ENCODE peak calls at places on chromosomes 5 and 9, in ten cellular contexts. P is dorsolateral prefrontal cortex, K is psoas muscle, I is mesenchymal stem cell, U is heart left ventricle, R is GM23248, Y is A673, Q is Caco-2, B is neural progenitor cell, F is uterus. V is an unnamed sample.

GRCh38 chr9:137129089-137129455 is 9.9 kb upstream of the GRIN1 start:
- DNase-seq in P (no peak), K (no peak), I (peak; percentile 57), U (no peak), R (peak; percentile 63), Y (no peak), Q (no peak), B (peak; percentile 46), F (no peak), V (no peak)

GRCh38 chr5:119897537-119898370 is 268.4 kb downstream of the FAM170A start:
- DNase-seq in P (no peak), K (no peak), I (no peak), U (no peak), R (peak; percentile 39), Y (no peak), Q (no peak), B (no peak), F (no peak), V (no peak)

GRCh38 chr9:135506327-135507103 is 6.0 kb downstream of the MRPS2 start:
- DNase-seq in P (no peak), K (no peak), I (peak; percentile 7), U (no peak), R (no peak), Y (no peak), Q (no peak), B (peak; percentile 58), F (no peak), V (no peak)

GRCh38 chr5:115571441-115571878 is 26.9 kb upstream of the FEM1C start:
- DNase-seq in P (peak; percentile 77), K (no peak), I (no peak), U (no peak), R (no peak), Y (no peak), Q (no peak), B (peak; percentile 54), F (no peak), V (no peak)

GRCh38 chr9:86994231-86994630 is 46.9 kb upstream of the GAS1 start:
- DNase-seq in P (no peak), K (no peak), I (no peak), U (no peak), R (no peak), Y (peak; percentile 32), Q (no peak), B (no peak), F (no peak), V (no peak)

GRCh38 chr5:73692981-73693380 is 67.0 kb downstream of the ARHGEF28 start:
- DNase-seq in P (no peak), K (no peak), I (no peak), U (no peak), R (no peak), Y (no peak), Q (no peak), B (no peak), F (no peak), V (no peak)

GRCh38 chr5:96200611-96201010 is 232.4 kb downstream of the PCSK1 start:
- DNase-seq in P (no peak), K (no peak), I (no peak), U (no peak), R (no peak), Y (no peak), Q (no peak), B (no peak), F (no peak), V (no peak)

GRCh38 chr5:177264178-177264577 is 39.3 kb downstream of the RAB24 start:
- DNase-seq in P (no peak), K (no peak), I (no peak), U (no peak), R (no peak), Y (no peak), Q (no peak), B (no peak), F (no peak), V (no peak)

GRCh38 chr5:126972062-126972895 is 58.1 kb downstream of the MARCHF3 start:
- DNase-seq in P (no peak), K (no peak), I (no peak), U (no peak), R (no peak), Y (no peak), Q (no peak), B (no peak), F (no peak), V (no peak)

GRCh38 chr9:113267911-113268563 is 7.3 kb downstream of the CDC26 start:
- DNase-seq in P (no peak), K (no peak), I (no peak), U (no peak), R (no peak), Y (no peak), Q (no peak), B (no peak), F (no peak), V (no peak)

DNA sequence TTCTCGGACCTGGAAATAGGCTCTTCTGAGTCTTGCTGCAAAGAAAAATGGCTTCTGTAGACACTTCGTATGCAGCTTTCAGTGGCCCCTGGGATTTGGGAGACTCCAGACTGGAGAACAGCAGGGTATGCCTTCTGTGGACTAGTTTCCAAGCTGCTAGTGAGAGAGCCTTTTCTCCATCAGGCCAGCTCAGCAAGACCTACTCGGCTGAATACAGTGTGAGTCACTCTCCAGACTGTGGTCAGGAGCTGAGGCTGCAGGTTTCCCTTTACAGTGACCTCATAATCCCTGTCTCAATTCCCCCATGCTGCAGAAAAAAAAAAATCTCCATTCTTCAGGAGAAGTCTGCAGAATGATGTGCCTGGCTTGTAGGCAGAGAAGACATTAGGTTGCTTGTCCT is 78.1 kb upstream of the TNFSF8 start:
- DNase-seq in P (no peak), K (no peak), I (peak; percentile 94), U (peak; percentile 43), R (peak; percentile 96), Y (peak; percentile 15), Q (no peak), B (peak; percentile 15), F (no peak), V (peak; percentile 86)
- H3K27me3 ChIP-seq in P (no peaks in the 10 kb centered on the region), K (no peaks in the 10 kb centered on the region), I (peaks cover 21% of the 10 kb centered on the region), U (peaks cover 8% of the 10 kb centered on the region), R (no peaks in the 10 kb centered on the region), Y (no peaks in the 10 kb centered on the region), Q (no peaks in the 10 kb centered on the region), B (no peaks in the 10 kb centered on the region), F (no peaks in the 10 kb centered on the region), V (no peaks in the 10 kb centered on the region)

DNA sequence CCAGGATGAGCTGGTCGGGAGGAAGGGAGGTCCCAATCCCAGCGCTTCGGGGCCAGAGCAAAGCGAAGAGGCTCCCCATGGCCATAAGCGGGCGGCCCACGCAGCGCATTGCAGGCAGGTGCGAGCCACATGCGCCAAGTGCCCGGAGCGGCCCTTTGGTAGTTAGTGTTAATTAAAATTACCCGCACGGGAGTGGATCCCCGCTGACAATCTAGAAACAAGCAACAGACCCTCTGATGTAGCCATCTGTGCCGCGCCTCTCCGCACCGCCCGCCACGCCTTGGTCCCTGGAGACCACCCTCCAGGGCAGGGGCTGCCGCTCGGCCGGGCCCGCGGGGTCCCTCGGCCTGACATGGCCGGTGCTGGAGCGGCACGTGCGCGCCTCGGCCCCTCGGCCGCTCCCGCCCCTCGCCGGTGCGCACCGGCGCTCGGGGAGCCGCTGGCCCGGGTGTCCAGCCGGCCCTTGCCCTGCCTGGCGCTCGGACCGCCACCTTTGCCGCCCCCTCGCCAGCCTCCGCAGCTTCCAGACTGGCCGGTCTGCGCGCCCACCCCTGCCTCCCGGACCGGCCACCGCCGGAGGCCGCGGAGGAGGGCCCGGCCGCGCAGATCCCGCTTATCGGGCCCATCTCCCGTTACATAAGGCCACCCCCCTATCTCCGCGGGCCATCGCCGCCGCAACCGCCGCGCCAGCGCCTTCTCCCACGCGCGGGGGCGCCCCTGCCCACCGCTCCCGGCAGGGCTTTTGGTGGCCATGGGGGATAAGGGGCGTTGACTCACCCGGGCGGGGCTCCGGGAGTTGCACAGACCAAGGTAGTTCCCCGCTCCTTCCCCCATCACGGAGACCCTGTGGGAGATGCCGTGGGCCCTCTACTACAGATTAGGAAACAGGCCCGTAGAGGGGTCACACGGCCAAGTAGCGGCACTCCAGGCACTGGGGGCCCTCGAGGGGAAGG is 1.9 kb upstream of the IL13 start:
- DNase-seq in P (peak; percentile 68), K (no peak), I (peak; percentile 18), U (no peak), R (peak; percentile 47), Y (peak; percentile 32), Q (no peak), B (peak; percentile 63), F (no peak), V (no peak)
- H3K27me3 ChIP-seq in P (no peaks in the 10 kb centered on the region), K (peaks cover 9% of the 10 kb centered on the region), I (peaks cover 45% of the 10 kb centered on the region), U (peaks cover 20% of the 10 kb centered on the region), R (peaks cover 11% of the 10 kb centered on the region), Y (no peaks in the 10 kb centered on the region), Q (no peaks in the 10 kb centered on the region), B (peaks cover 46% of the 10 kb centered on the region), F (peaks cover 10% of the 10 kb centered on the region), V (peaks cover 10% of the 10 kb centered on the region)

GRCh38 chr5:6826756-6827155 is 113.5 kb downstream of the TENT4A start:
- DNase-seq in P (no peak), K (no peak), I (no peak), U (no peak), R (no peak), Y (no peak), Q (no peak), B (no peak), F (no peak), V (no peak)
- H3K27me3 ChIP-seq in P (no peaks in the 10 kb centered on the region), K (peaks cover 2% of the 10 kb centered on the region), I (no peaks in the 10 kb centered on the region), U (peaks cover 10% of the 10 kb centered on the region), R (peaks cover 18% of the 10 kb centered on the region), Y (peaks cover 28% of the 10 kb centered on the region), Q (no peaks in the 10 kb centered on the region), B (no peaks in the 10 kb centered on the region), F (no peaks in the 10 kb centered on the region), V (peaks cover 2% of the 10 kb centered on the region)

GRCh38 chr9:130944510-130945058 is 5.5 kb upstream of the FIBCD1 start:
- DNase-seq in P (no peak), K (no peak), I (no peak), U (no peak), R (no peak), Y (no peak), Q (no peak), B (no peak), F (no peak), V (no peak)

GRCh38 chr9:130943780-130944179 is 4.7 kb upstream of the FIBCD1 start:
- DNase-seq in P (no peak), K (no peak), I (no peak), U (no peak), R (no peak), Y (no peak), Q (no peak), B (no peak), F (no peak), V (no peak)

GRCh38 chr9:130946778-130947617 is 8.0 kb upstream of the FIBCD1 start:
- DNase-seq in P (no peak), K (no peak), I (no peak), U (no peak), R (peak; percentile 59), Y (no peak), Q (no peak), B (no peak), F (no peak), V (no peak)

GRCh38 chr9:130943226-130943625 is 4.2 kb upstream of the FIBCD1 start:
- DNase-seq in P (no peak), K (no peak), I (no peak), U (no peak), R (no peak), Y (no peak), Q (no peak), B (no peak), F (no peak), V (no peak)

DNA sequence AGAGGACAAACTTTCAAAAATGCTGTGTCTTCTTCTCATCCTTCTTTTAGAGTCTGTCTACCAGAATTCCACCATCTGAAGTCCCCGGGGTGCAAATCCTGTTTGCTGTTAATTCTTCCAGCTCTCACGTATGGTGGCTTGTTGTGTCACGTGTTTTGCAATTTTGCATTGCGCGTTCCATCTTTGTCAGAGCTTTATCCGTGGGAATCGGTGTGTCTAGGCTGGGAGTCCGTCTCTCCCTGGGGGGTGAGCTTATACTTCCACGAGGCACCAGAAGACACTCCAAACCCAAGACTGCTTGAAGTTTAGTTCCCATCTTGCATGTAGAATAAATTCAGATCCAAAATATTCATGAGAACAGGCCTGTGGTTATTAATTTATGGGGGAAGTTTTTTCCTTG is 6.1 kb upstream of the FIBCD1 start:
- DNase-seq in P (no peak), K (no peak), I (no peak), U (no peak), R (no peak), Y (no peak), Q (no peak), B (no peak), F (no peak), V (no peak)
- H3K27me3 ChIP-seq in P (peaks cover 4% of the 10 kb centered on the region), K (peaks cover 7% of the 10 kb centered on the region), I (peaks cover 83% of the 10 kb centered on the region), U (peaks cover 21% of the 10 kb centered on the region), R (peaks cover 13% of the 10 kb centered on the region), Y (peaks cover 16% of the 10 kb centered on the region), Q (no peaks in the 10 kb centered on the region), B (peaks cover 28% of the 10 kb centered on the region), F (no peaks in the 10 kb centered on the region), V (peaks cover 30% of the 10 kb centered on the region)

V was measured in kidney epithelial cell.